ENCODE peak calls at places on chromosome 7, in six cellular contexts. One of them, this sample, is unnamed.
A peak's percentile ranks its signal among the peaks of the same experiment; 100 is the strongest.

GRCh38 chr7:46386428-46387399 is 465.6 kb upstream of the IGFBP3 start:
- DNase-seq in endothelial cell: no peak
- DNase-seq in IMR-90: peak; percentile 4
- DNase-seq in stimulated activated CD8-positive, alpha-beta memory T cell treated with anti-CD3 and anti-CD28 coated beads, Interleukin-12 subunit alpha, Interleukin-12 subunit beta, amount 100 ng/mL, for 4 hours: no peak
- DNase-seq in stimulated activated CD4-positive, alpha-beta T cell treated with anti-CD3 and anti-CD28 coated beads, Interleukin-2, amount 100 ng/mL, for 24 hours: no peak
- DNase-seq in NCI-H1105 treated with DMSO at 0.1 percent for 48 hours: no peak
- DNase-seq in this sample: no peak

GRCh38 chr7:140679186-140679585 is 6.4 kb downstream of the ADCK2 start:
- DNase-seq in endothelial cell: no peak
- DNase-seq in IMR-90: no peak
- DNase-seq in stimulated activated CD8-positive, alpha-beta memory T cell treated with anti-CD3 and anti-CD28 coated beads, Interleukin-12 subunit alpha, Interleukin-12 subunit beta, amount 100 ng/mL, for 4 hours: no peak
- DNase-seq in stimulated activated CD4-positive, alpha-beta T cell treated with anti-CD3 and anti-CD28 coated beads, Interleukin-2, amount 100 ng/mL, for 24 hours: no peak
- DNase-seq in NCI-H1105 treated with DMSO at 0.1 percent for 48 hours: no peak
- DNase-seq in this sample: no peak

GRCh38 chr7:112023282-112023681 is 182.9 kb downstream of the DOCK4 start:
- DNase-seq in endothelial cell: no peak
- DNase-seq in IMR-90: no peak
- DNase-seq in stimulated activated CD8-positive, alpha-beta memory T cell treated with anti-CD3 and anti-CD28 coated beads, Interleukin-12 subunit alpha, Interleukin-12 subunit beta, amount 100 ng/mL, for 4 hours: no peak
- DNase-seq in stimulated activated CD4-positive, alpha-beta T cell treated with anti-CD3 and anti-CD28 coated beads, Interleukin-2, amount 100 ng/mL, for 24 hours: no peak
- DNase-seq in NCI-H1105 treated with DMSO at 0.1 percent for 48 hours: no peak
- DNase-seq in this sample: no peak

GRCh38 chr7:2109936-2110585 is 122.7 kb downstream of the MAD1L1 start:
- DNase-seq in endothelial cell: no peak
- DNase-seq in IMR-90: peak; percentile 96
- DNase-seq in stimulated activated CD8-positive, alpha-beta memory T cell treated with anti-CD3 and anti-CD28 coated beads, Interleukin-12 subunit alpha, Interleukin-12 subunit beta, amount 100 ng/mL, for 4 hours: peak; percentile 33
- DNase-seq in stimulated activated CD4-positive, alpha-beta T cell treated with anti-CD3 and anti-CD28 coated beads, Interleukin-2, amount 100 ng/mL, for 24 hours: peak; percentile 70
- DNase-seq in NCI-H1105 treated with DMSO at 0.1 percent for 48 hours: no peak
- DNase-seq in this sample: no peak

GRCh38 chr7:139341058-139341775 is at the start of gene FMC1:
- DNase-seq in endothelial cell: peak; percentile 85
- DNase-seq in IMR-90: peak; percentile 94
- DNase-seq in stimulated activated CD8-positive, alpha-beta memory T cell treated with anti-CD3 and anti-CD28 coated beads, Interleukin-12 subunit alpha, Interleukin-12 subunit beta, amount 100 ng/mL, for 4 hours: peak; percentile 72
- DNase-seq in stimulated activated CD4-positive, alpha-beta T cell treated with anti-CD3 and anti-CD28 coated beads, Interleukin-2, amount 100 ng/mL, for 24 hours: peak; percentile 90
- DNase-seq in NCI-H1105 treated with DMSO at 0.1 percent for 48 hours: peak; percentile 86
- DNase-seq in this sample: peak; percentile 81

GRCh38 chr7:26690135-26690534 is 174.3 kb downstream of the SKAP2 start:
- DNase-seq in endothelial cell: no peak
- DNase-seq in IMR-90: no peak
- DNase-seq in stimulated activated CD8-positive, alpha-beta memory T cell treated with anti-CD3 and anti-CD28 coated beads, Interleukin-12 subunit alpha, Interleukin-12 subunit beta, amount 100 ng/mL, for 4 hours: no peak
- DNase-seq in stimulated activated CD4-positive, alpha-beta T cell treated with anti-CD3 and anti-CD28 coated beads, Interleukin-2, amount 100 ng/mL, for 24 hours: no peak
- DNase-seq in NCI-H1105 treated with DMSO at 0.1 percent for 48 hours: no peak
- DNase-seq in this sample: no peak

GRCh38 chr7:100975391-100975821 is 6.0 kb downstream of the MUC12 start:
- DNase-seq in endothelial cell: no peak
- DNase-seq in IMR-90: no peak
- DNase-seq in stimulated activated CD8-positive, alpha-beta memory T cell treated with anti-CD3 and anti-CD28 coated beads, Interleukin-12 subunit alpha, Interleukin-12 subunit beta, amount 100 ng/mL, for 4 hours: no peak
- DNase-seq in stimulated activated CD4-positive, alpha-beta T cell treated with anti-CD3 and anti-CD28 coated beads, Interleukin-2, amount 100 ng/mL, for 24 hours: no peak
- DNase-seq in NCI-H1105 treated with DMSO at 0.1 percent for 48 hours: peak; percentile 51
- DNase-seq in this sample: no peak

GRCh38 chr7:128883622-128884549 is 21.2 kb downstream of the ATP6V1F start:
- DNase-seq in endothelial cell: peak; percentile 86
- DNase-seq in IMR-90: peak; percentile 54
- DNase-seq in stimulated activated CD8-positive, alpha-beta memory T cell treated with anti-CD3 and anti-CD28 coated beads, Interleukin-12 subunit alpha, Interleukin-12 subunit beta, amount 100 ng/mL, for 4 hours: peak; percentile 63
- DNase-seq in stimulated activated CD4-positive, alpha-beta T cell treated with anti-CD3 and anti-CD28 coated beads, Interleukin-2, amount 100 ng/mL, for 24 hours: peak; percentile 92
- DNase-seq in NCI-H1105 treated with DMSO at 0.1 percent for 48 hours: peak; percentile 49
- DNase-seq in this sample: no peak

GRCh38 chr7:2120251-2120660 is 112.5 kb downstream of the MAD1L1 start:
- DNase-seq in endothelial cell: no peak
- DNase-seq in IMR-90: no peak
- DNase-seq in stimulated activated CD8-positive, alpha-beta memory T cell treated with anti-CD3 and anti-CD28 coated beads, Interleukin-12 subunit alpha, Interleukin-12 subunit beta, amount 100 ng/mL, for 4 hours: peak; percentile 32
- DNase-seq in stimulated activated CD4-positive, alpha-beta T cell treated with anti-CD3 and anti-CD28 coated beads, Interleukin-2, amount 100 ng/mL, for 24 hours: peak; percentile 31
- DNase-seq in NCI-H1105 treated with DMSO at 0.1 percent for 48 hours: no peak
- DNase-seq in this sample: no peak

GRCh38 chr7:71323726-71324125 is 191.8 kb downstream of the GALNT17 start:
- DNase-seq in endothelial cell: no peak
- DNase-seq in IMR-90: no peak
- DNase-seq in stimulated activated CD8-positive, alpha-beta memory T cell treated with anti-CD3 and anti-CD28 coated beads, Interleukin-12 subunit alpha, Interleukin-12 subunit beta, amount 100 ng/mL, for 4 hours: no peak
- DNase-seq in stimulated activated CD4-positive, alpha-beta T cell treated with anti-CD3 and anti-CD28 coated beads, Interleukin-2, amount 100 ng/mL, for 24 hours: no peak
- DNase-seq in NCI-H1105 treated with DMSO at 0.1 percent for 48 hours: no peak
- DNase-seq in this sample: no peak

GRCh38 chr7:40234666-40235065 is 99.9 kb downstream of the SUGCT start:
- DNase-seq in endothelial cell: no peak
- DNase-seq in IMR-90: no peak
- DNase-seq in stimulated activated CD8-positive, alpha-beta memory T cell treated with anti-CD3 and anti-CD28 coated beads, Interleukin-12 subunit alpha, Interleukin-12 subunit beta, amount 100 ng/mL, for 4 hours: no peak
- DNase-seq in stimulated activated CD4-positive, alpha-beta T cell treated with anti-CD3 and anti-CD28 coated beads, Interleukin-2, amount 100 ng/mL, for 24 hours: no peak
- DNase-seq in NCI-H1105 treated with DMSO at 0.1 percent for 48 hours: no peak
- DNase-seq in this sample: no peak

GRCh38 chr7:32680259-32681173 is 185.2 kb downstream of the AVL9 start:
- DNase-seq in endothelial cell: no peak
- DNase-seq in IMR-90: peak; percentile 80
- DNase-seq in stimulated activated CD8-positive, alpha-beta memory T cell treated with anti-CD3 and anti-CD28 coated beads, Interleukin-12 subunit alpha, Interleukin-12 subunit beta, amount 100 ng/mL, for 4 hours: no peak
- DNase-seq in stimulated activated CD4-positive, alpha-beta T cell treated with anti-CD3 and anti-CD28 coated beads, Interleukin-2, amount 100 ng/mL, for 24 hours: no peak
- DNase-seq in NCI-H1105 treated with DMSO at 0.1 percent for 48 hours: no peak
- DNase-seq in this sample: no peak

This sample was measured in iPS DF 6.9.